ENCODE peak calls at places on chromosomes 13 and 19, in eight cellular contexts. One of them, this sample, is unnamed.

GRCh38 chr13:111360452-111360851 is 40.0 kb downstream of the TEX29 start:
- DNase-seq in thyroid gland: no peak
- DNase-seq in uterus: no peak
- DNase-seq in heart left ventricle: no peak
- DNase-seq in A673: no peak
- DNase-seq in mesendoderm: no peak
- DNase-seq in mammary epithelial cell: no peak
- DNase-seq in H1: no peak
- DNase-seq in this sample: no peak

GRCh38 chr13:45584816-45585215 is 30.7 kb downstream of the ERICH6B start:
- DNase-seq in uterus: no peak
- DNase-seq in H1: no peak
- DNase-seq in heart left ventricle: no peak
- DNase-seq in A673: peak; percentile 35
- DNase-seq in mesendoderm: peak; percentile 56
- DNase-seq in mammary epithelial cell: peak; percentile 15
- DNase-seq in thyroid gland: no peak
- DNase-seq in this sample: no peak

GRCh38 chr19:42132030-42132628 is at the start of gene POU2F2:
- DNase-seq in heart left ventricle: peak; percentile 46
- DNase-seq in H1: peak; percentile 69
- DNase-seq in thyroid gland: peak; percentile 20
- DNase-seq in A673: no peak
- DNase-seq in mesendoderm: peak; percentile 37
- DNase-seq in uterus: no peak
- DNase-seq in mammary epithelial cell: no peak
- DNase-seq in this sample: peak; percentile 56

GRCh38 chr13:58994077-58994476 is 1169.7 kb downstream of the DIAPH3 start:
- DNase-seq in mesendoderm: no peak
- DNase-seq in uterus: no peak
- DNase-seq in H1: no peak
- DNase-seq in heart left ventricle: no peak
- DNase-seq in thyroid gland: no peak
- DNase-seq in A673: peak; percentile 36
- DNase-seq in mammary epithelial cell: no peak
- DNase-seq in this sample: no peak

GRCh38 chr19:45863840-45864628 is at the start of gene FOXA3:
- DNase-seq in mammary epithelial cell: no peak
- DNase-seq in A673: peak; percentile 50
- DNase-seq in mesendoderm: peak; percentile 89
- DNase-seq in H1: peak; percentile 87
- DNase-seq in heart left ventricle: no peak
- DNase-seq in thyroid gland: no peak
- DNase-seq in uterus: no peak
- DNase-seq in this sample: no peak

GRCh38 chr19:12365372-12366162 is at the start of gene ZNF442:
- DNase-seq in heart left ventricle: peak; percentile 99
- DNase-seq in A673: peak; percentile 96
- DNase-seq in thyroid gland: peak; percentile 98
- DNase-seq in H1: peak; percentile 91
- DNase-seq in mammary epithelial cell: peak; percentile 93
- DNase-seq in uterus: peak; percentile 97
- DNase-seq in mesendoderm: peak; percentile 100
- DNase-seq in this sample: peak; percentile 99

GRCh38 chr19:7862413-7862951 is 11.7 kb downstream of the PRR36 start:
- DNase-seq in thyroid gland: peak; percentile 48
- DNase-seq in A673: peak; percentile 41
- DNase-seq in mammary epithelial cell: no peak
- DNase-seq in uterus: no peak
- DNase-seq in heart left ventricle: no peak
- DNase-seq in mesendoderm: peak; percentile 92
- DNase-seq in H1: peak; percentile 99
- DNase-seq in this sample: no peak

GRCh38 chr13:113905018-113905417 is 41.1 kb upstream of the GAS6 start:
- DNase-seq in A673: no peak
- DNase-seq in mesendoderm: no peak
- DNase-seq in mammary epithelial cell: no peak
- DNase-seq in uterus: no peak
- DNase-seq in thyroid gland: no peak
- DNase-seq in H1: no peak
- DNase-seq in heart left ventricle: no peak
- DNase-seq in this sample: no peak

GRCh38 chr13:31807090-31807541 is 67.8 kb downstream of the RXFP2 start:
- DNase-seq in H1: no peak
- DNase-seq in mesendoderm: peak; percentile 41
- DNase-seq in mammary epithelial cell: peak; percentile 79
- DNase-seq in uterus: no peak
- DNase-seq in A673: peak; percentile 10
- DNase-seq in heart left ventricle: no peak
- DNase-seq in thyroid gland: no peak
- DNase-seq in this sample: no peak

GRCh38 chr19:55146078-55146647 is 2.8 kb downstream of the TNNT1 start:
- DNase-seq in uterus: no peak
- DNase-seq in thyroid gland: no peak
- DNase-seq in heart left ventricle: no peak
- DNase-seq in mammary epithelial cell: peak; percentile 29
- DNase-seq in mesendoderm: peak; percentile 82
- DNase-seq in A673: peak; percentile 65
- DNase-seq in H1: peak; percentile 80
- DNase-seq in this sample: no peak

GRCh38 chr13:79503069-79503468 is 22.1 kb downstream of the NDFIP2 start:
- DNase-seq in mammary epithelial cell: no peak
- DNase-seq in thyroid gland: no peak
- DNase-seq in mesendoderm: peak; percentile 27
- DNase-seq in H1: no peak
- DNase-seq in uterus: no peak
- DNase-seq in heart left ventricle: no peak
- DNase-seq in A673: no peak
- DNase-seq in this sample: no peak

GRCh38 chr19:53868091-53868891 is 608 bp downstream of the MYADM start:
- DNase-seq in heart left ventricle: peak; percentile 52
- DNase-seq in mesendoderm: peak; percentile 88
- DNase-seq in thyroid gland: peak; percentile 50
- DNase-seq in mammary epithelial cell: peak; percentile 37
- DNase-seq in uterus: peak; percentile 61
- DNase-seq in A673: peak; percentile 62
- DNase-seq in H1: peak; percentile 71
- DNase-seq in this sample: peak; percentile 60

GRCh38 chr19:48874309-48875135 is 2.3 kb downstream of the PPP1R15A start:
- DNase-seq in mammary epithelial cell: peak; percentile 72
- DNase-seq in mesendoderm: no peak
- DNase-seq in H1: no peak
- DNase-seq in heart left ventricle: peak; percentile 35
- DNase-seq in uterus: peak; percentile 47
- DNase-seq in A673: no peak
- DNase-seq in thyroid gland: peak; percentile 44
- DNase-seq in this sample: peak; percentile 77

GRCh38 chr19:10855879-10856522 is 7.8 kb downstream of the C19orf38 start:
- DNase-seq in heart left ventricle: no peak
- DNase-seq in uterus: no peak
- DNase-seq in A673: peak; percentile 45
- DNase-seq in thyroid gland: no peak
- DNase-seq in mesendoderm: peak; percentile 51
- DNase-seq in mammary epithelial cell: no peak
- DNase-seq in H1: peak; percentile 70
- DNase-seq in this sample: no peak

GRCh38 chr19:30791116-30791515 is 418.9 kb downstream of the ZNF536 start:
- DNase-seq in mesendoderm: no peak
- DNase-seq in A673: no peak
- DNase-seq in H1: peak; percentile 1
- DNase-seq in heart left ventricle: no peak
- DNase-seq in thyroid gland: no peak
- DNase-seq in mammary epithelial cell: no peak
- DNase-seq in uterus: peak; percentile 62
- DNase-seq in this sample: no peak

GRCh38 chr19:30669329-30670010 is 297.3 kb downstream of the ZNF536 start:
- DNase-seq in H1: peak; percentile 95
- DNase-seq in heart left ventricle: peak; percentile 30
- DNase-seq in A673: peak; percentile 88
- DNase-seq in mammary epithelial cell: peak; percentile 62
- DNase-seq in uterus: peak; percentile 81
- DNase-seq in thyroid gland: peak; percentile 72
- DNase-seq in mesendoderm: peak; percentile 71
- DNase-seq in this sample: no peak

GRCh38 chr13:46478641-46479040 is 74.3 kb upstream of the LRCH1 start:
- DNase-seq in H1: no peak
- DNase-seq in A673: no peak
- DNase-seq in heart left ventricle: no peak
- DNase-seq in thyroid gland: no peak
- DNase-seq in uterus: no peak
- DNase-seq in mammary epithelial cell: no peak
- DNase-seq in mesendoderm: no peak
- DNase-seq in this sample: no peak

GRCh38 chr19:4589579-4590410 is 30.3 kb upstream of the SEMA6B start:
- DNase-seq in A673: no peak
- DNase-seq in mammary epithelial cell: no peak
- DNase-seq in heart left ventricle: no peak
- DNase-seq in thyroid gland: no peak
- DNase-seq in H1: peak; percentile 57
- DNase-seq in mesendoderm: peak; percentile 37
- DNase-seq in uterus: no peak
- DNase-seq in this sample: no peak

GRCh38 chr19:13841339-13842293 is 35.3 kb upstream of the NANOS3 start:
- DNase-seq in mesendoderm: no peak
- DNase-seq in uterus: no peak
- DNase-seq in mammary epithelial cell: peak; percentile 69
- DNase-seq in H1: no peak
- DNase-seq in heart left ventricle: peak; percentile 73
- DNase-seq in thyroid gland: peak; percentile 48
- DNase-seq in A673: no peak
- DNase-seq in this sample: peak; percentile 86

GRCh38 chr13:110221331-110221730 is 85.6 kb downstream of the COL4A1 start:
- DNase-seq in uterus: no peak
- DNase-seq in heart left ventricle: no peak
- DNase-seq in mesendoderm: no peak
- DNase-seq in mammary epithelial cell: no peak
- DNase-seq in A673: no peak
- DNase-seq in thyroid gland: no peak
- DNase-seq in H1: no peak
- DNase-seq in this sample: no peak

GRCh38 chr19:12996542-12997094 is 1.3 kb downstream of the NFIX start:
- DNase-seq in heart left ventricle: peak; percentile 55
- DNase-seq in H1: peak; percentile 81
- DNase-seq in mammary epithelial cell: peak; percentile 41
- DNase-seq in mesendoderm: peak; percentile 33
- DNase-seq in uterus: no peak
- DNase-seq in thyroid gland: peak; percentile 60
- DNase-seq in A673: no peak
- DNase-seq in this sample: no peak

GRCh38 chr13:57128909-57129308 is 11.8 kb upstream of the PRR20A start:
- DNase-seq in heart left ventricle: no peak
- DNase-seq in thyroid gland: no peak
- DNase-seq in H1: no peak
- DNase-seq in uterus: no peak
- DNase-seq in mesendoderm: peak; percentile 41
- DNase-seq in mammary epithelial cell: no peak
- DNase-seq in A673: peak; percentile 26
- DNase-seq in this sample: no peak

GRCh38 chr13:30577381-30577780 is 40.3 kb upstream of the USPL1 start:
- DNase-seq in A673: no peak
- DNase-seq in heart left ventricle: no peak
- DNase-seq in mammary epithelial cell: peak; percentile 98
- DNase-seq in thyroid gland: no peak
- DNase-seq in mesendoderm: peak; percentile 36
- DNase-seq in H1: no peak
- DNase-seq in uterus: no peak
- DNase-seq in this sample: no peak

GRCh38 chr13:95540848-95541247 is 11.7 kb upstream of the CLDN10 start:
- DNase-seq in mammary epithelial cell: no peak
- DNase-seq in uterus: no peak
- DNase-seq in H1: no peak
- DNase-seq in thyroid gland: no peak
- DNase-seq in mesendoderm: no peak
- DNase-seq in heart left ventricle: peak; percentile 54
- DNase-seq in A673: no peak
- DNase-seq in this sample: no peak
- H3K27ac ChIP-seq in mammary epithelial cell: no peak overlapping the region
- H3K27ac ChIP-seq in uterus: no peak overlapping the region
- H3K27ac ChIP-seq in H1: no peak overlapping the region
- H3K27ac ChIP-seq in thyroid gland: no peak overlapping the region
- H3K27ac ChIP-seq in mesendoderm: no peak overlapping the region
- H3K27ac ChIP-seq in heart left ventricle: no peak overlapping the region
- H3K27ac ChIP-seq in A673: no peak overlapping the region
- H3K27ac ChIP-seq in this sample: no peak overlapping the region

GRCh38 chr19:920051-920857 is 3.1 kb downstream of the KISS1R start:
- DNase-seq in H1: peak; percentile 76
- DNase-seq in thyroid gland: no peak
- DNase-seq in heart left ventricle: no peak
- DNase-seq in mammary epithelial cell: peak; percentile 27
- DNase-seq in A673: peak; percentile 65
- DNase-seq in mesendoderm: no peak
- DNase-seq in uterus: no peak
- DNase-seq in this sample: no peak
- H3K27me3 ChIP-seq in H1: peaks cover 42% of the 10 kb centered on the region
- H3K27me3 ChIP-seq in thyroid gland: peaks cover 30% of the 10 kb centered on the region
- H3K27me3 ChIP-seq in heart left ventricle: peaks cover 48% of the 10 kb centered on the region
- H3K27me3 ChIP-seq in mammary epithelial cell: peaks cover 18% of the 10 kb centered on the region
- H3K27me3 ChIP-seq in A673: peaks cover 37% of the 10 kb centered on the region
- H3K27me3 ChIP-seq in mesendoderm: peaks cover 25% of the 10 kb centered on the region
- H3K27me3 ChIP-seq in uterus: peaks cover 36% of the 10 kb centered on the region
- H3K27me3 ChIP-seq in this sample: peaks cover 12% of the 10 kb centered on the region

GRCh38 chr19:35730326-35730725 is 11.9 kb downstream of the IGFLR1 start:
- DNase-seq in thyroid gland: no peak
- DNase-seq in A673: no peak
- DNase-seq in H1: no peak
- DNase-seq in mesendoderm: no peak
- DNase-seq in uterus: no peak
- DNase-seq in heart left ventricle: no peak
- DNase-seq in mammary epithelial cell: no peak
- DNase-seq in this sample: no peak

GRCh38 chr19:35727956-35728706 is 10.3 kb downstream of the KMT2B start:
- DNase-seq in thyroid gland: no peak
- DNase-seq in heart left ventricle: no peak
- DNase-seq in H1: no peak
- DNase-seq in uterus: no peak
- DNase-seq in mesendoderm: no peak
- DNase-seq in A673: no peak
- DNase-seq in mammary epithelial cell: no peak
- DNase-seq in this sample: no peak

GRCh38 chr19:35729763-35730162 is 12.0 kb downstream of the KMT2B start:
- DNase-seq in mammary epithelial cell: no peak
- DNase-seq in thyroid gland: no peak
- DNase-seq in heart left ventricle: no peak
- DNase-seq in mesendoderm: no peak
- DNase-seq in uterus: no peak
- DNase-seq in H1: no peak
- DNase-seq in A673: no peak
- DNase-seq in this sample: no peak

GRCh38 chr19:35727053-35727955 is 9.5 kb downstream of the KMT2B start:
- DNase-seq in mesendoderm: no peak
- DNase-seq in mammary epithelial cell: no peak
- DNase-seq in uterus: no peak
- DNase-seq in A673: no peak
- DNase-seq in H1: no peak
- DNase-seq in heart left ventricle: no peak
- DNase-seq in thyroid gland: no peak
- DNase-seq in this sample: no peak

GRCh38 chr19:35729021-35729420 is 11.2 kb downstream of the KMT2B start:
- DNase-seq in H1: no peak
- DNase-seq in mammary epithelial cell: no peak
- DNase-seq in uterus: no peak
- DNase-seq in mesendoderm: no peak
- DNase-seq in A673: no peak
- DNase-seq in thyroid gland: no peak
- DNase-seq in heart left ventricle: no peak
- DNase-seq in this sample: no peak
- H3K4me3 ChIP-seq in H1: no peak overlapping the region
- H3K4me3 ChIP-seq in mammary epithelial cell: no peak overlapping the region
- H3K4me3 ChIP-seq in uterus: no peak overlapping the region
- H3K4me3 ChIP-seq in mesendoderm: no peak overlapping the region
- H3K4me3 ChIP-seq in A673: no peak overlapping the region
- H3K4me3 ChIP-seq in thyroid gland: no peak overlapping the region
- H3K4me3 ChIP-seq in heart left ventricle: no peak overlapping the region
- H3K4me3 ChIP-seq in this sample: no peak overlapping the region

GRCh38 chr19:16094360-16095070 is 17.2 kb upstream of the RAB8A start:
- DNase-seq in heart left ventricle: no peak
- DNase-seq in thyroid gland: no peak
- DNase-seq in A673: no peak
- DNase-seq in uterus: no peak
- DNase-seq in mammary epithelial cell: no peak
- DNase-seq in mesendoderm: no peak
- DNase-seq in H1: no peak
- DNase-seq in this sample: no peak
- H3K27ac ChIP-seq in heart left ventricle: no peak overlapping the region
- H3K27ac ChIP-seq in thyroid gland: no peak overlapping the region
- H3K27ac ChIP-seq in A673: no peak overlapping the region
- H3K27ac ChIP-seq in uterus: peak overlapping the region; percentile 49
- H3K27ac ChIP-seq in mammary epithelial cell: no peak overlapping the region
- H3K27ac ChIP-seq in mesendoderm: no peak overlapping the region
- H3K27ac ChIP-seq in H1: no peak overlapping the region
- H3K27ac ChIP-seq in this sample: peak overlapping the region; percentile 67